ENCODE peak calls at places on chromosome 10, in five cellular contexts. O is hepatocyte, Z is tibial artery, J is HuH-7.5, N is foreskin fibroblast. K is an unnamed sample.

GRCh38 chr10:93216341-93216985 is 142.8 kb downstream of the CYP26A1 start:
- DNase-seq in O (no peak), N (no peak), Z (no peak), J (no peak), K (no peak)

GRCh38 chr10:99917963-99918825 is 91.6 kb downstream of the DNMBP start:
- DNase-seq in O (peak), J (no peak), N (peak), Z (no peak), K (peak)

GRCh38 chr10:659710-660141 is 29.7 kb downstream of the DIP2C start:
- DNase-seq in Z (no peak), J (no peak), N (peak), O (peak), K (peak)

GRCh38 chr10:119113805-119114732 is 10.2 kb downstream of the DENND10 start:
- DNase-seq in J (peak), O (peak), N (peak), Z (no peak), K (no peak)

GRCh38 chr10:21090609-21091082 is 193.5 kb upstream of the NEBL start:
- DNase-seq in J (no peak), N (no peak), O (no peak), Z (no peak), K (no peak)

GRCh38 chr10:50619882-50620281 is 3.9 kb downstream of the SGMS1 start:
- DNase-seq in N (no peak), O (no peak), Z (no peak), J (no peak), K (peak)

GRCh38 chr10:93206652-93207051 is 133.0 kb downstream of the CYP26A1 start:
- DNase-seq in N (no peak), O (no peak), Z (no peak), J (no peak), K (peak)

GRCh38 chr10:31578181-31578852 is 259.3 kb downstream of the ZEB1 start:
- DNase-seq in J (no peak), O (no peak), Z (no peak), N (no peak), K (no peak)

GRCh38 chr10:974038-974784 is 14.0 kb upstream of the GTPBP4 start:
- DNase-seq in O (peak), J (no peak), N (no peak), Z (no peak), K (no peak)

GRCh38 chr10:44946201-44946600 is 13.4 kb upstream of the RASSF4 start:
- DNase-seq in Z (no peak), O (no peak), J (no peak), N (no peak), K (no peak)

GRCh38 chr10:72946963-72947362 is 7.6 kb downstream of the PLA2G12B start:
- DNase-seq in N (no peak), J (no peak), Z (no peak), O (no peak), K (no peak)

GRCh38 chr10:34760606-34761005 is 54.5 kb downstream of the PARD3 start:
- DNase-seq in J (no peak), N (no peak), O (no peak), Z (no peak), K (no peak)

GRCh38 chr10:103451091-103451801 is 924 bp downstream of the CALHM2 start:
- DNase-seq in Z (peak), N (peak), J (peak), O (no peak), K (peak)

GRCh38 chr10:11213156-11213555 is 195.5 kb downstream of the CELF2 start:
- DNase-seq in N (no peak), O (no peak), J (no peak), Z (no peak), K (peak)

GRCh38 chr10:84156768-84157167 is 16.8 kb upstream of the GPR15LG start:
- DNase-seq in N (peak), Z (no peak), O (no peak), J (no peak), K (no peak)

GRCh38 chr10:24873281-24873683 is 79.1 kb downstream of the PRTFDC1 start:
- DNase-seq in O (peak), Z (peak), J (no peak), N (peak), K (peak)

GRCh38 chr10:91672021-91672608 is 39.2 kb upstream of the PPP1R3C start:
- DNase-seq in O (peak), J (no peak), Z (no peak), N (peak), K (peak)

GRCh38 chr10:60414111-60414510 is 24.4 kb upstream of the ANK3 start:
- DNase-seq in O (no peak), Z (no peak), J (no peak), N (no peak), K (no peak)

GRCh38 chr10:11756766-11757315 is 14.7 kb downstream of the ECHDC3 start:
- DNase-seq in O (no peak), N (no peak), Z (no peak), J (no peak), K (no peak)